ENCODE peak calls at places on chromosomes 7 and 10, in eight cellular contexts. One of them, this sample, is unnamed.

GRCh38 chr10:107144490-107144889 is 20.0 kb downstream of the SORCS1 start:
- DNase-seq in AG10803: no peak
- DNase-seq in testis: peak; percentile 35
- DNase-seq in mammary epithelial cell: no peak
- DNase-seq in uterus: no peak
- DNase-seq in neural progenitor cell: peak; percentile 61
- DNase-seq in GM12865: peak; percentile 32
- DNase-seq in iPS DF 6.9: no peak
- DNase-seq in this sample: no peak

GRCh38 chr7:141698247-141699015 is 3.5 kb downstream of the DENND11 start:
- DNase-seq in AG10803: no peak
- DNase-seq in testis: no peak
- DNase-seq in mammary epithelial cell: no peak
- DNase-seq in uterus: no peak
- DNase-seq in neural progenitor cell: no peak
- DNase-seq in GM12865: no peak
- DNase-seq in iPS DF 6.9: no peak
- DNase-seq in this sample: no peak

GRCh38 chr10:59631882-59632281 is 77.8 kb downstream of the SLC16A9 start:
- DNase-seq in AG10803: no peak
- DNase-seq in testis: no peak
- DNase-seq in mammary epithelial cell: peak; percentile 11
- DNase-seq in uterus: no peak
- DNase-seq in neural progenitor cell: no peak
- DNase-seq in GM12865: no peak
- DNase-seq in iPS DF 6.9: no peak
- DNase-seq in this sample: no peak

GRCh38 chr10:87861566-87861952 is 1.8 kb downstream of the KLLN start:
- DNase-seq in AG10803: peak; percentile 80
- DNase-seq in testis: peak; percentile 86
- DNase-seq in mammary epithelial cell: peak; percentile 87
- DNase-seq in uterus: peak; percentile 82
- DNase-seq in neural progenitor cell: peak; percentile 74
- DNase-seq in GM12865: peak; percentile 87
- DNase-seq in iPS DF 6.9: no peak
- DNase-seq in this sample: no peak

GRCh38 chr10:104332243-104333036 is 5.8 kb downstream of the ITPRIP start:
- DNase-seq in AG10803: peak; percentile 33
- DNase-seq in testis: peak; percentile 8
- DNase-seq in mammary epithelial cell: no peak
- DNase-seq in uterus: no peak
- DNase-seq in neural progenitor cell: no peak
- DNase-seq in GM12865: no peak
- DNase-seq in iPS DF 6.9: no peak
- DNase-seq in this sample: no peak

GRCh38 chr7:79528421-79528820 is 75.0 kb upstream of the MAGI2 start:
- DNase-seq in AG10803: no peak
- DNase-seq in testis: no peak
- DNase-seq in mammary epithelial cell: peak; percentile 97
- DNase-seq in uterus: no peak
- DNase-seq in neural progenitor cell: no peak
- DNase-seq in GM12865: no peak
- DNase-seq in iPS DF 6.9: no peak
- DNase-seq in this sample: no peak

GRCh38 chr7:3245721-3246120 is 55.3 kb upstream of the SDK1 start:
- DNase-seq in AG10803: no peak
- DNase-seq in testis: no peak
- DNase-seq in mammary epithelial cell: no peak
- DNase-seq in uterus: no peak
- DNase-seq in neural progenitor cell: no peak
- DNase-seq in GM12865: no peak
- DNase-seq in iPS DF 6.9: no peak
- DNase-seq in this sample: no peak

GRCh38 chr7:131633342-131633843 is 77.0 kb upstream of the PODXL start:
- DNase-seq in AG10803: peak; percentile 72
- DNase-seq in testis: no peak
- DNase-seq in mammary epithelial cell: peak; percentile 17
- DNase-seq in uterus: peak; percentile 66
- DNase-seq in neural progenitor cell: no peak
- DNase-seq in GM12865: peak; percentile 31
- DNase-seq in iPS DF 6.9: no peak
- DNase-seq in this sample: no peak

GRCh38 chr7:83976302-83976701 is 218.3 kb downstream of the SEMA3A start:
- DNase-seq in AG10803: peak; percentile 45
- DNase-seq in testis: no peak
- DNase-seq in mammary epithelial cell: peak; percentile 17
- DNase-seq in uterus: no peak
- DNase-seq in neural progenitor cell: peak; percentile 34
- DNase-seq in GM12865: peak; percentile 43
- DNase-seq in iPS DF 6.9: no peak
- DNase-seq in this sample: peak; percentile 24

GRCh38 chr7:152512711-152513110 is 76.9 kb upstream of the KMT2C start:
- DNase-seq in AG10803: no peak
- DNase-seq in testis: no peak
- DNase-seq in mammary epithelial cell: peak; percentile 63
- DNase-seq in uterus: no peak
- DNase-seq in neural progenitor cell: no peak
- DNase-seq in GM12865: peak; percentile 6
- DNase-seq in iPS DF 6.9: no peak
- DNase-seq in this sample: no peak

GRCh38 chr7:149685455-149685854 is 87.9 kb downstream of the ZNF467 start:
- DNase-seq in AG10803: peak; percentile 45
- DNase-seq in testis: no peak
- DNase-seq in mammary epithelial cell: peak; percentile 19
- DNase-seq in uterus: no peak
- DNase-seq in neural progenitor cell: no peak
- DNase-seq in GM12865: no peak
- DNase-seq in iPS DF 6.9: no peak
- DNase-seq in this sample: no peak

GRCh38 chr7:13115157-13115772 is 427.8 kb downstream of the ARL4A start:
- DNase-seq in AG10803: no peak
- DNase-seq in testis: no peak
- DNase-seq in mammary epithelial cell: peak; percentile 6
- DNase-seq in uterus: no peak
- DNase-seq in neural progenitor cell: peak; percentile 79
- DNase-seq in GM12865: no peak
- DNase-seq in iPS DF 6.9: no peak
- DNase-seq in this sample: peak; percentile 11

GRCh38 chr10:73856261-73856660 is 18.1 kb downstream of the CAMK2G start:
- DNase-seq in AG10803: no peak
- DNase-seq in testis: no peak
- DNase-seq in mammary epithelial cell: no peak
- DNase-seq in uterus: no peak
- DNase-seq in neural progenitor cell: no peak
- DNase-seq in GM12865: no peak
- DNase-seq in iPS DF 6.9: no peak
- DNase-seq in this sample: no peak

GRCh38 chr7:3937564-3937963 is 636.5 kb downstream of the SDK1 start:
- DNase-seq in AG10803: no peak
- DNase-seq in testis: no peak
- DNase-seq in mammary epithelial cell: no peak
- DNase-seq in uterus: no peak
- DNase-seq in neural progenitor cell: no peak
- DNase-seq in GM12865: no peak
- DNase-seq in iPS DF 6.9: no peak
- DNase-seq in this sample: no peak

GRCh38 chr10:81876253-81876731 is 1.3 kb downstream of the NRG3 start:
- DNase-seq in AG10803: no peak
- DNase-seq in testis: no peak
- DNase-seq in mammary epithelial cell: no peak
- DNase-seq in uterus: no peak
- DNase-seq in neural progenitor cell: peak; percentile 78
- DNase-seq in GM12865: no peak
- DNase-seq in iPS DF 6.9: no peak
- DNase-seq in this sample: no peak

GRCh38 chr10:110336111-110336721 is 31.5 kb upstream of the SMNDC1 start:
- DNase-seq in AG10803: peak; percentile 99
- DNase-seq in testis: peak; percentile 24
- DNase-seq in mammary epithelial cell: peak; percentile 87
- DNase-seq in uterus: no peak
- DNase-seq in neural progenitor cell: peak; percentile 78
- DNase-seq in GM12865: no peak
- DNase-seq in iPS DF 6.9: no peak
- DNase-seq in this sample: peak; percentile 30

GRCh38 chr7:127578711-127579275 is 6.6 kb downstream of the GCC1 start:
- DNase-seq in AG10803: no peak
- DNase-seq in testis: no peak
- DNase-seq in mammary epithelial cell: no peak
- DNase-seq in uterus: no peak
- DNase-seq in neural progenitor cell: no peak
- DNase-seq in GM12865: no peak
- DNase-seq in iPS DF 6.9: no peak
- DNase-seq in this sample: no peak

GRCh38 chr7:157930441-157930840 is 593.6 kb downstream of the DNAJB6 start:
- DNase-seq in AG10803: no peak
- DNase-seq in testis: no peak
- DNase-seq in mammary epithelial cell: no peak
- DNase-seq in uterus: no peak
- DNase-seq in neural progenitor cell: no peak
- DNase-seq in GM12865: no peak
- DNase-seq in iPS DF 6.9: no peak
- DNase-seq in this sample: no peak

GRCh38 chr7:27842851-27843250 is 102.9 kb downstream of the TAX1BP1 start:
- DNase-seq in AG10803: no peak
- DNase-seq in testis: no peak
- DNase-seq in mammary epithelial cell: no peak
- DNase-seq in uterus: no peak
- DNase-seq in neural progenitor cell: peak; percentile 59
- DNase-seq in GM12865: no peak
- DNase-seq in iPS DF 6.9: no peak
- DNase-seq in this sample: no peak

GRCh38 chr10:71708301-71708703 is 11.3 kb downstream of the C10orf105 start:
- DNase-seq in AG10803: no peak
- DNase-seq in testis: peak; percentile 58
- DNase-seq in mammary epithelial cell: no peak
- DNase-seq in uterus: peak; percentile 50
- DNase-seq in neural progenitor cell: peak; percentile 85
- DNase-seq in GM12865: peak; percentile 53
- DNase-seq in iPS DF 6.9: peak; percentile 67
- DNase-seq in this sample: peak; percentile 83

GRCh38 chr7:106064836-106065559 is 47.1 kb downstream of the SYPL1 start:
- DNase-seq in AG10803: peak; percentile 95
- DNase-seq in testis: peak; percentile 91
- DNase-seq in mammary epithelial cell: peak; percentile 99
- DNase-seq in uterus: peak; percentile 85
- DNase-seq in neural progenitor cell: peak; percentile 25
- DNase-seq in GM12865: no peak
- DNase-seq in iPS DF 6.9: no peak
- DNase-seq in this sample: no peak

GRCh38 chr7:23222439-23223045 is 24.0 kb upstream of the GPNMB start:
- DNase-seq in AG10803: no peak
- DNase-seq in testis: no peak
- DNase-seq in mammary epithelial cell: no peak
- DNase-seq in uterus: no peak
- DNase-seq in neural progenitor cell: peak; percentile 10
- DNase-seq in GM12865: no peak
- DNase-seq in iPS DF 6.9: no peak
- DNase-seq in this sample: no peak

GRCh38 chr7:88132725-88133124 is 87.1 kb downstream of the SRI start:
- DNase-seq in AG10803: no peak
- DNase-seq in testis: no peak
- DNase-seq in mammary epithelial cell: no peak
- DNase-seq in uterus: no peak
- DNase-seq in neural progenitor cell: no peak
- DNase-seq in GM12865: no peak
- DNase-seq in iPS DF 6.9: no peak
- DNase-seq in this sample: no peak

GRCh38 chr7:150949564-150949963 is 28.6 kb downstream of the KCNH2 start:
- DNase-seq in AG10803: no peak
- DNase-seq in testis: peak; percentile 13
- DNase-seq in mammary epithelial cell: no peak
- DNase-seq in uterus: no peak
- DNase-seq in neural progenitor cell: no peak
- DNase-seq in GM12865: no peak
- DNase-seq in iPS DF 6.9: no peak
- DNase-seq in this sample: no peak

GRCh38 chr7:6502886-6503285 is 48.4 kb downstream of the GRID2IP start:
- DNase-seq in AG10803: no peak
- DNase-seq in testis: no peak
- DNase-seq in mammary epithelial cell: no peak
- DNase-seq in uterus: peak; percentile 27
- DNase-seq in neural progenitor cell: no peak
- DNase-seq in GM12865: no peak
- DNase-seq in iPS DF 6.9: no peak
- DNase-seq in this sample: no peak
- H3K4me3 ChIP-seq in AG10803: no peak overlapping the region
- H3K4me3 ChIP-seq in testis: no peak overlapping the region
- H3K4me3 ChIP-seq in mammary epithelial cell: no peak overlapping the region
- H3K4me3 ChIP-seq in uterus: peak overlapping the region; percentile 79
- H3K4me3 ChIP-seq in neural progenitor cell: peak overlapping the region; percentile 61
- H3K4me3 ChIP-seq in GM12865: no peak overlapping the region
- H3K4me3 ChIP-seq in iPS DF 6.9: peak overlapping the region; percentile 88
- H3K4me3 ChIP-seq in this sample: peak overlapping the region; percentile 43

DNA sequence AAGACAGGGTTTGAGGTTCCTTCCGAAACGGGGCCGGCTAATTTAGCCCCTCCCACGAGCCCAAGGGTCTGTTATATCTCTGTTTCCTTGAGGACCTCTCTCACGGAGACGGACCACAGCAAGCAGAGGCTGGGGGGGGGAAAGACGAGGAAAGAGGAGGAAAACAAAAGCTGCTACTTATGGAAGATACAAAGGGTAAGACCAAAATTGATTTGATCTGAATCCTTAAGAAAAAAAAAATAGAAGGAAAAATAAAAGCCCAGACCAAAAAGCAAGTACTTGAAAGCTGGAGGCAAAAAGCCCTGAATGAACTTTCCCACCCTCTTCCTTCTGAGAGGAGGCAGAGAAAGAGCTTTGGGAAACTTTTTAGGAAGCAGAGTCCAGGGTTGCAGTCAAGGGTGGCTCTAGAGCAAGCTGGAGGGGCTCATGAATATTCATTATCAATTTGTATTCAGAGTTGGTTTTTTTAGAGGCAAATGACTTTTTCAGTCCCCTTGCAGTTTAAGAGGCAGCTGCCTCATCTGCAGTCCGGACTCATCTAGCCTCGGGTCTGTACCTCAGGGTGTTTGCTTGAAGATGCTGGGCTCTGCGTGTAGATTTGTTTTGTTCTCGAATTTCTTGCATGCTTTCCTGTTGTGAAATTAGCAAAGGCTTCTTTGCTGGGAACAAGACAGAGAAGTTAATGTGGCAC is at the start of gene ENTPD1:
- DNase-seq in AG10803: no peak
- DNase-seq in testis: no peak
- DNase-seq in mammary epithelial cell: no peak
- DNase-seq in uterus: no peak
- DNase-seq in neural progenitor cell: peak; percentile 15
- DNase-seq in GM12865: peak; percentile 78
- DNase-seq in iPS DF 6.9: no peak
- DNase-seq in this sample: no peak
- H3K4me3 ChIP-seq in AG10803: no peak within 1 kb of the TSS
- H3K4me3 ChIP-seq in testis: peak within 1 kb of the TSS; percentile 41
- H3K4me3 ChIP-seq in mammary epithelial cell: no peak within 1 kb of the TSS
- H3K4me3 ChIP-seq in uterus: peak within 1 kb of the TSS; percentile 44
- H3K4me3 ChIP-seq in neural progenitor cell: peak within 1 kb of the TSS; percentile 38
- H3K4me3 ChIP-seq in GM12865: peak within 1 kb of the TSS; percentile 99
- H3K4me3 ChIP-seq in iPS DF 6.9: peak within 1 kb of the TSS; percentile 31
- H3K4me3 ChIP-seq in this sample: no peak within 1 kb of the TSS

GRCh38 chr10:84541289-84541637 is 212.9 kb downstream of the CCSER2 start:
- DNase-seq in AG10803: no peak
- DNase-seq in testis: no peak
- DNase-seq in mammary epithelial cell: no peak
- DNase-seq in uterus: no peak
- DNase-seq in neural progenitor cell: peak; percentile 60
- DNase-seq in GM12865: peak; percentile 33
- DNase-seq in iPS DF 6.9: peak; percentile 63
- DNase-seq in this sample: no peak
- H3K4me3 ChIP-seq in AG10803: peak overlapping the region; percentile 59
- H3K4me3 ChIP-seq in testis: peak overlapping the region; percentile 48
- H3K4me3 ChIP-seq in mammary epithelial cell: no peak overlapping the region
- H3K4me3 ChIP-seq in uterus: no peak overlapping the region
- H3K4me3 ChIP-seq in neural progenitor cell: peak overlapping the region; percentile 46
- H3K4me3 ChIP-seq in GM12865: no peak overlapping the region
- H3K4me3 ChIP-seq in iPS DF 6.9: peak overlapping the region; percentile 32
- H3K4me3 ChIP-seq in this sample: no peak overlapping the region

GRCh38 chr7:15687645-15688025 is 1.2 kb upstream of the MEOX2 start:
- DNase-seq in AG10803: no peak
- DNase-seq in testis: peak; percentile 27
- DNase-seq in mammary epithelial cell: no peak
- DNase-seq in uterus: peak; percentile 18
- DNase-seq in neural progenitor cell: peak; percentile 77
- DNase-seq in GM12865: no peak
- DNase-seq in iPS DF 6.9: no peak
- DNase-seq in this sample: no peak
- H3K4me3 ChIP-seq in AG10803: no peak overlapping the region
- H3K4me3 ChIP-seq in testis: peak overlapping the region; percentile 67
- H3K4me3 ChIP-seq in mammary epithelial cell: no peak overlapping the region
- H3K4me3 ChIP-seq in uterus: no peak overlapping the region
- H3K4me3 ChIP-seq in neural progenitor cell: peak overlapping the region; percentile 54
- H3K4me3 ChIP-seq in GM12865: no peak overlapping the region
- H3K4me3 ChIP-seq in iPS DF 6.9: no peak overlapping the region
- H3K4me3 ChIP-seq in this sample: no peak overlapping the region

This sample was measured in HAP-1.